ENCODE peak calls at places on chromosomes 13 and 19, in seven cellular contexts. One of them, this sample, is unnamed.

GRCh38 chr19:56174550-56174949 is 1.3 kb upstream of the GALP start:
- DNase-seq in H54: no peak
- DNase-seq in EH: no peak
- DNase-seq in fibroblast of mammary gland: no peak
- DNase-seq in activated CD4-positive, alpha-beta T cell treated with anti-CD3 and anti-CD28 coated beads, Interleukin-2, amount 10 ng/mL, durations not matched to agents 7 days and 5 days: no peak
- DNase-seq in PC-9: no peak
- DNase-seq in renal cortical epithelial cell: no peak
- DNase-seq in this sample: no peak

GRCh38 chr13:37476874-37477273 is 121.7 kb downstream of the POSTN start:
- DNase-seq in renal cortical epithelial cell: no peak
- DNase-seq in fibroblast of mammary gland: peak
- DNase-seq in activated CD4-positive, alpha-beta T cell treated with anti-CD3 and anti-CD28 coated beads, Interleukin-2, amount 10 ng/mL, durations not matched to agents 7 days and 5 days: no peak
- DNase-seq in EH: peak
- DNase-seq in H54: no peak
- DNase-seq in PC-9: no peak
- DNase-seq in this sample: no peak

GRCh38 chr19:52190679-52191293 is 934 bp downstream of the PPP2R1A start:
- DNase-seq in EH: peak
- DNase-seq in H54: no peak
- DNase-seq in activated CD4-positive, alpha-beta T cell treated with anti-CD3 and anti-CD28 coated beads, Interleukin-2, amount 10 ng/mL, durations not matched to agents 7 days and 5 days: no peak
- DNase-seq in PC-9: peak
- DNase-seq in fibroblast of mammary gland: peak
- DNase-seq in renal cortical epithelial cell: peak
- DNase-seq in this sample: no peak

GRCh38 chr19:18091217-18091608 is 4.5 kb upstream of the IL12RB1 start:
- DNase-seq in H54: no peak
- DNase-seq in renal cortical epithelial cell: no peak
- DNase-seq in EH: no peak
- DNase-seq in fibroblast of mammary gland: no peak
- DNase-seq in activated CD4-positive, alpha-beta T cell treated with anti-CD3 and anti-CD28 coated beads, Interleukin-2, amount 10 ng/mL, durations not matched to agents 7 days and 5 days: peak
- DNase-seq in PC-9: no peak
- DNase-seq in this sample: no peak

GRCh38 chr19:44282846-44283245 is 22.0 kb downstream of the ZNF235 start:
- DNase-seq in H54: no peak
- DNase-seq in EH: no peak
- DNase-seq in renal cortical epithelial cell: no peak
- DNase-seq in activated CD4-positive, alpha-beta T cell treated with anti-CD3 and anti-CD28 coated beads, Interleukin-2, amount 10 ng/mL, durations not matched to agents 7 days and 5 days: no peak
- DNase-seq in PC-9: no peak
- DNase-seq in fibroblast of mammary gland: peak
- DNase-seq in this sample: no peak

GRCh38 chr13:50531917-50532899 is 311.3 kb downstream of the DLEU7 start:
- DNase-seq in EH: peak
- DNase-seq in fibroblast of mammary gland: peak
- DNase-seq in PC-9: no peak
- DNase-seq in renal cortical epithelial cell: peak
- DNase-seq in activated CD4-positive, alpha-beta T cell treated with anti-CD3 and anti-CD28 coated beads, Interleukin-2, amount 10 ng/mL, durations not matched to agents 7 days and 5 days: no peak
- DNase-seq in H54: no peak
- DNase-seq in this sample: no peak

GRCh38 chr19:722553-723101 is 13.9 kb downstream of the PALM start:
- DNase-seq in EH: no peak
- DNase-seq in renal cortical epithelial cell: no peak
- DNase-seq in activated CD4-positive, alpha-beta T cell treated with anti-CD3 and anti-CD28 coated beads, Interleukin-2, amount 10 ng/mL, durations not matched to agents 7 days and 5 days: no peak
- DNase-seq in H54: no peak
- DNase-seq in fibroblast of mammary gland: no peak
- DNase-seq in PC-9: peak
- DNase-seq in this sample: no peak

GRCh38 chr13:37027639-37028038 is 27.1 kb downstream of the EXOSC8 start:
- DNase-seq in activated CD4-positive, alpha-beta T cell treated with anti-CD3 and anti-CD28 coated beads, Interleukin-2, amount 10 ng/mL, durations not matched to agents 7 days and 5 days: no peak
- DNase-seq in H54: no peak
- DNase-seq in EH: no peak
- DNase-seq in renal cortical epithelial cell: no peak
- DNase-seq in fibroblast of mammary gland: no peak
- DNase-seq in PC-9: no peak
- DNase-seq in this sample: no peak

GRCh38 chr19:3129112-3129511 is 6.7 kb upstream of the GNA15 start:
- DNase-seq in activated CD4-positive, alpha-beta T cell treated with anti-CD3 and anti-CD28 coated beads, Interleukin-2, amount 10 ng/mL, durations not matched to agents 7 days and 5 days: peak
- DNase-seq in fibroblast of mammary gland: peak
- DNase-seq in PC-9: no peak
- DNase-seq in H54: no peak
- DNase-seq in renal cortical epithelial cell: peak
- DNase-seq in EH: peak
- DNase-seq in this sample: no peak

GRCh38 chr19:51111606-51112005 is 3.4 kb upstream of the CTU1 start:
- DNase-seq in EH: no peak
- DNase-seq in PC-9: no peak
- DNase-seq in activated CD4-positive, alpha-beta T cell treated with anti-CD3 and anti-CD28 coated beads, Interleukin-2, amount 10 ng/mL, durations not matched to agents 7 days and 5 days: no peak
- DNase-seq in fibroblast of mammary gland: no peak
- DNase-seq in renal cortical epithelial cell: no peak
- DNase-seq in H54: no peak
- DNase-seq in this sample: no peak

GRCh38 chr19:41705393-41706174 is 2.8 kb upstream of the CEACAM5 start:
- DNase-seq in H54: peak
- DNase-seq in activated CD4-positive, alpha-beta T cell treated with anti-CD3 and anti-CD28 coated beads, Interleukin-2, amount 10 ng/mL, durations not matched to agents 7 days and 5 days: peak
- DNase-seq in renal cortical epithelial cell: no peak
- DNase-seq in fibroblast of mammary gland: peak
- DNase-seq in EH: peak
- DNase-seq in PC-9: peak
- DNase-seq in this sample: no peak

GRCh38 chr13:50451609-50452008 is 391.9 kb downstream of the DLEU7 start:
- DNase-seq in activated CD4-positive, alpha-beta T cell treated with anti-CD3 and anti-CD28 coated beads, Interleukin-2, amount 10 ng/mL, durations not matched to agents 7 days and 5 days: no peak
- DNase-seq in EH: no peak
- DNase-seq in H54: no peak
- DNase-seq in fibroblast of mammary gland: no peak
- DNase-seq in PC-9: no peak
- DNase-seq in renal cortical epithelial cell: peak
- DNase-seq in this sample: no peak

GRCh38 chr13:110731072-110731471 is 17.6 kb downstream of the ING1 start:
- DNase-seq in PC-9: no peak
- DNase-seq in EH: no peak
- DNase-seq in renal cortical epithelial cell: no peak
- DNase-seq in activated CD4-positive, alpha-beta T cell treated with anti-CD3 and anti-CD28 coated beads, Interleukin-2, amount 10 ng/mL, durations not matched to agents 7 days and 5 days: no peak
- DNase-seq in H54: no peak
- DNase-seq in fibroblast of mammary gland: no peak
- DNase-seq in this sample: no peak

GRCh38 chr19:7397687-7398086 is 49.0 kb downstream of the ARHGEF18 start:
- DNase-seq in H54: peak
- DNase-seq in fibroblast of mammary gland: peak
- DNase-seq in EH: peak
- DNase-seq in renal cortical epithelial cell: peak
- DNase-seq in activated CD4-positive, alpha-beta T cell treated with anti-CD3 and anti-CD28 coated beads, Interleukin-2, amount 10 ng/mL, durations not matched to agents 7 days and 5 days: no peak
- DNase-seq in PC-9: peak
- DNase-seq in this sample: peak

GRCh38 chr13:78784017-78784745 is 125.2 kb upstream of the OBI1 start:
- DNase-seq in activated CD4-positive, alpha-beta T cell treated with anti-CD3 and anti-CD28 coated beads, Interleukin-2, amount 10 ng/mL, durations not matched to agents 7 days and 5 days: no peak
- DNase-seq in EH: no peak
- DNase-seq in fibroblast of mammary gland: no peak
- DNase-seq in renal cortical epithelial cell: no peak
- DNase-seq in H54: no peak
- DNase-seq in PC-9: no peak
- DNase-seq in this sample: no peak

GRCh38 chr19:12750851-12751250 is 740 bp upstream of the BEST2 start:
- DNase-seq in activated CD4-positive, alpha-beta T cell treated with anti-CD3 and anti-CD28 coated beads, Interleukin-2, amount 10 ng/mL, durations not matched to agents 7 days and 5 days: no peak
- DNase-seq in EH: no peak
- DNase-seq in fibroblast of mammary gland: peak
- DNase-seq in PC-9: no peak
- DNase-seq in renal cortical epithelial cell: no peak
- DNase-seq in H54: no peak
- DNase-seq in this sample: no peak

GRCh38 chr13:41401371-41401770 is 56.0 kb upstream of the RGCC start:
- DNase-seq in PC-9: no peak
- DNase-seq in renal cortical epithelial cell: no peak
- DNase-seq in activated CD4-positive, alpha-beta T cell treated with anti-CD3 and anti-CD28 coated beads, Interleukin-2, amount 10 ng/mL, durations not matched to agents 7 days and 5 days: no peak
- DNase-seq in EH: no peak
- DNase-seq in H54: no peak
- DNase-seq in fibroblast of mammary gland: no peak
- DNase-seq in this sample: no peak

GRCh38 chr19:1001538-1002166 is 1.4 kb downstream of the GRIN3B start:
- DNase-seq in H54: peak
- DNase-seq in fibroblast of mammary gland: no peak
- DNase-seq in EH: peak
- DNase-seq in activated CD4-positive, alpha-beta T cell treated with anti-CD3 and anti-CD28 coated beads, Interleukin-2, amount 10 ng/mL, durations not matched to agents 7 days and 5 days: peak
- DNase-seq in PC-9: peak
- DNase-seq in renal cortical epithelial cell: no peak
- DNase-seq in this sample: peak

GRCh38 chr13:79749556-79749955 is 268.6 kb downstream of the NDFIP2 start:
- DNase-seq in renal cortical epithelial cell: peak
- DNase-seq in fibroblast of mammary gland: no peak
- DNase-seq in PC-9: no peak
- DNase-seq in activated CD4-positive, alpha-beta T cell treated with anti-CD3 and anti-CD28 coated beads, Interleukin-2, amount 10 ng/mL, durations not matched to agents 7 days and 5 days: no peak
- DNase-seq in H54: no peak
- DNase-seq in EH: no peak
- DNase-seq in this sample: no peak

GRCh38 chr19:16376649-16377048 is 52.0 kb downstream of the KLF2 start:
- DNase-seq in fibroblast of mammary gland: no peak
- DNase-seq in H54: peak
- DNase-seq in activated CD4-positive, alpha-beta T cell treated with anti-CD3 and anti-CD28 coated beads, Interleukin-2, amount 10 ng/mL, durations not matched to agents 7 days and 5 days: peak
- DNase-seq in PC-9: peak
- DNase-seq in renal cortical epithelial cell: no peak
- DNase-seq in EH: no peak
- DNase-seq in this sample: no peak

GRCh38 chr13:86900906-86901305 is 770.3 kb upstream of the SLITRK5 start:
- DNase-seq in PC-9: no peak
- DNase-seq in activated CD4-positive, alpha-beta T cell treated with anti-CD3 and anti-CD28 coated beads, Interleukin-2, amount 10 ng/mL, durations not matched to agents 7 days and 5 days: no peak
- DNase-seq in renal cortical epithelial cell: peak
- DNase-seq in H54: no peak
- DNase-seq in fibroblast of mammary gland: no peak
- DNase-seq in EH: no peak
- DNase-seq in this sample: no peak

GRCh38 chr19:13794388-13794751 is 873 bp upstream of the ZSWIM4 start:
- DNase-seq in fibroblast of mammary gland: peak
- DNase-seq in activated CD4-positive, alpha-beta T cell treated with anti-CD3 and anti-CD28 coated beads, Interleukin-2, amount 10 ng/mL, durations not matched to agents 7 days and 5 days: no peak
- DNase-seq in EH: peak
- DNase-seq in renal cortical epithelial cell: peak
- DNase-seq in PC-9: peak
- DNase-seq in H54: no peak
- DNase-seq in this sample: no peak

GRCh38 chr13:71290963-71291937 is 575.8 kb downstream of the DACH1 start:
- DNase-seq in PC-9: peak
- DNase-seq in activated CD4-positive, alpha-beta T cell treated with anti-CD3 and anti-CD28 coated beads, Interleukin-2, amount 10 ng/mL, durations not matched to agents 7 days and 5 days: peak
- DNase-seq in H54: no peak
- DNase-seq in EH: peak
- DNase-seq in fibroblast of mammary gland: peak
- DNase-seq in renal cortical epithelial cell: peak
- DNase-seq in this sample: no peak

GRCh38 chr13:97757807-97758206 is 195.7 kb upstream of the IPO5 start:
- DNase-seq in PC-9: no peak
- DNase-seq in renal cortical epithelial cell: no peak
- DNase-seq in activated CD4-positive, alpha-beta T cell treated with anti-CD3 and anti-CD28 coated beads, Interleukin-2, amount 10 ng/mL, durations not matched to agents 7 days and 5 days: no peak
- DNase-seq in fibroblast of mammary gland: peak
- DNase-seq in EH: no peak
- DNase-seq in H54: no peak
- DNase-seq in this sample: no peak

GRCh38 chr13:40315416-40316064 is 350.9 kb downstream of the FOXO1 start:
- DNase-seq in renal cortical epithelial cell: peak
- DNase-seq in fibroblast of mammary gland: no peak
- DNase-seq in PC-9: no peak
- DNase-seq in activated CD4-positive, alpha-beta T cell treated with anti-CD3 and anti-CD28 coated beads, Interleukin-2, amount 10 ng/mL, durations not matched to agents 7 days and 5 days: peak
- DNase-seq in EH: no peak
- DNase-seq in H54: peak
- DNase-seq in this sample: no peak

GRCh38 chr19:10544753-10545251 is 1.1 kb downstream of the ATG4D start:
- DNase-seq in activated CD4-positive, alpha-beta T cell treated with anti-CD3 and anti-CD28 coated beads, Interleukin-2, amount 10 ng/mL, durations not matched to agents 7 days and 5 days: no peak
- DNase-seq in PC-9: no peak
- DNase-seq in fibroblast of mammary gland: no peak
- DNase-seq in H54: no peak
- DNase-seq in EH: no peak
- DNase-seq in renal cortical epithelial cell: no peak
- DNase-seq in this sample: no peak

GRCh38 chr19:18291590-18292459 is 10.4 kb upstream of the JUND start:
- DNase-seq in PC-9: peak
- DNase-seq in renal cortical epithelial cell: peak
- DNase-seq in activated CD4-positive, alpha-beta T cell treated with anti-CD3 and anti-CD28 coated beads, Interleukin-2, amount 10 ng/mL, durations not matched to agents 7 days and 5 days: peak
- DNase-seq in H54: peak
- DNase-seq in EH: peak
- DNase-seq in fibroblast of mammary gland: peak
- DNase-seq in this sample: no peak

GRCh38 chr19:49151339-49152217 is 3.6 kb downstream of the HRC start:
- DNase-seq in activated CD4-positive, alpha-beta T cell treated with anti-CD3 and anti-CD28 coated beads, Interleukin-2, amount 10 ng/mL, durations not matched to agents 7 days and 5 days: peak
- DNase-seq in fibroblast of mammary gland: peak
- DNase-seq in EH: peak
- DNase-seq in PC-9: peak
- DNase-seq in renal cortical epithelial cell: peak
- DNase-seq in H54: no peak
- DNase-seq in this sample: no peak

GRCh38 chr19:49856574-49857021 is 5.6 kb downstream of the PTOV1 start:
- DNase-seq in activated CD4-positive, alpha-beta T cell treated with anti-CD3 and anti-CD28 coated beads, Interleukin-2, amount 10 ng/mL, durations not matched to agents 7 days and 5 days: no peak
- DNase-seq in EH: no peak
- DNase-seq in renal cortical epithelial cell: no peak
- DNase-seq in fibroblast of mammary gland: no peak
- DNase-seq in H54: no peak
- DNase-seq in PC-9: no peak
- DNase-seq in this sample: no peak

GRCh38 chr13:31274345-31274870 is 74.6 kb downstream of the B3GLCT start:
- DNase-seq in EH: peak
- DNase-seq in fibroblast of mammary gland: no peak
- DNase-seq in H54: no peak
- DNase-seq in activated CD4-positive, alpha-beta T cell treated with anti-CD3 and anti-CD28 coated beads, Interleukin-2, amount 10 ng/mL, durations not matched to agents 7 days and 5 days: no peak
- DNase-seq in renal cortical epithelial cell: no peak
- DNase-seq in PC-9: no peak
- DNase-seq in this sample: no peak